ENCODE peak calls at places on chromosomes 7 and 10, in six cellular contexts. D is GM12878, B is SK-N-SH, G is H1, T is HepG2, H is K562. X is an unnamed sample.

GRCh38 chr7:25348066-25348595 is 119.8 kb upstream of the NPVF start:
- DNase-seq in D (no peak), B (no peak), G (no peak), T (no peak), H (no peak), X (no peak)

GRCh38 chr7:493661-494251 is 25.9 kb downstream of the PDGFA start:
- DNase-seq in D (no peak), B (no peak), G (no peak), T (no peak), H (no peak), X (no peak)

GRCh38 chr10:110918633-110919348 is at the start of gene BBIP1:
- DNase-seq in D (peak; percentile 99), B (peak; percentile 89), G (peak; percentile 99), T (peak; percentile 99), H (no peak), X (peak; percentile 100)

GRCh38 chr10:119677904-119678755 is 26.9 kb downstream of the BAG3 start:
- DNase-seq in D (no peak), B (no peak), G (no peak), T (no peak), H (no peak), X (no peak)

GRCh38 chr7:2388637-2388954 is 14.8 kb upstream of the CHST12 start:
- DNase-seq in D (no peak), B (no peak), G (no peak), T (no peak), H (no peak), X (no peak)

GRCh38 chr10:113802997-113803396 is 50.9 kb downstream of the DCLRE1A start:
- DNase-seq in D (no peak), B (no peak), G (no peak), T (no peak), H (no peak), X (no peak)

GRCh38 chr7:22668971-22669401 is 58.0 kb upstream of the IL6 start:
- DNase-seq in D (no peak), B (no peak), G (peak; percentile 23), T (no peak), H (no peak), X (no peak)

GRCh38 chr10:90204956-90205695 is 503.7 kb downstream of the KIF20B start:
- DNase-seq in D (no peak), B (no peak), G (no peak), T (no peak), H (no peak), X (no peak)

GRCh38 chr7:54339074-54339473 is 203.1 kb upstream of the VSTM2A start:
- DNase-seq in D (no peak), B (peak; percentile 70), G (no peak), T (no peak), H (no peak), X (no peak)

GRCh38 chr7:54342458-54342857 is 199.7 kb upstream of the VSTM2A start:
- DNase-seq in D (no peak), B (no peak), G (no peak), T (no peak), H (no peak), X (no peak)

GRCh38 chr7:54345746-54346145 is 196.4 kb upstream of the VSTM2A start:
- DNase-seq in D (no peak), B (no peak), G (no peak), T (no peak), H (no peak), X (no peak)

GRCh38 chr7:54349259-54349658 is 192.9 kb upstream of the VSTM2A start:
- DNase-seq in D (no peak), B (no peak), G (no peak), T (no peak), H (no peak), X (no peak)

GRCh38 chr7:54343511-54343910 is 198.7 kb upstream of the VSTM2A start:
- DNase-seq in D (no peak), B (no peak), G (no peak), T (no peak), H (no peak), X (no peak)
- TF ChIP-seq YY1 in D (no peak), B (no peak), G (no peak), T (no peak), H (no peak), X (no peak)

DNA sequence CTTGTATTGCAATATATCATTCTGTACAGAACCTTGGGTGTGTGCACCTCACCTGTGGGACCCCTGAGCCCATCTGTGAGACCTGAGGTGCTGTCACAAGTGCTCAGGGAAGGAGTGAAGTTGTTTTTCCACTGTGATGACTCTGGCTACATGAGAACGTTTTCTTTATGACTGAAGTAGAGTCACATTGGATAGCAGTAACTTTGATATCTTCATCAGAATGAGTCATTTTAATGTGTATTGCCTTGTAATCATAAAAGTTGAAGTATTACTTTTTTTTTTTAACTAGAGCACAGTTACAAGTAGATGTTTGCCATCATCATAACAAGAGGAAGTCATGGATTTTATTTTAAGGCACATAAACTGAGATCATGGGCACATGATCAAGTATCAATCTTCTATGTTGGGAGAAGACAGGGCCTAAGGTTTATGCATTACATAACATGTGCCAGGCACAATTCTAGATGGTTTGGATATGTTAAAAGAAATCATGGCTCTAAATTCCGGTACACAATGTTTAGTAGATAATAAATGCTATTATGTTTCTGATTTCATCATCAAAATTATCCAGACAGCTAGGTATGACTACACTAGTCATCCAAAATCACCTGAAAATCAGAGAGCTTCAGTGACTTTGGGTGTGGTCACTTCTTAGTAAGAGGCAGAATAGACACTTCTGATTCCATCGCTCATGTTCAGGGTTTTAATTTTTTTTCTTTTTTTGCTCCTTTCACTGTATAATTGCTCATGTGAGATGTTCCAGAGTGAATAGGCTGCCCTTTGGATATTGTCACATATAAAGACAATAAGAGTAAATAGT is 82.7 kb upstream of the KLF6 start:
- DNase-seq in D (no peak), B (no peak), G (no peak), T (no peak), H (no peak), X (no peak)
- H3K27ac ChIP-seq in D (no peak overlapping the region), B (peak overlapping the region; percentile 34), G (no peak overlapping the region), T (no peak overlapping the region), H (no peak overlapping the region), X (no peak overlapping the region)

DNA sequence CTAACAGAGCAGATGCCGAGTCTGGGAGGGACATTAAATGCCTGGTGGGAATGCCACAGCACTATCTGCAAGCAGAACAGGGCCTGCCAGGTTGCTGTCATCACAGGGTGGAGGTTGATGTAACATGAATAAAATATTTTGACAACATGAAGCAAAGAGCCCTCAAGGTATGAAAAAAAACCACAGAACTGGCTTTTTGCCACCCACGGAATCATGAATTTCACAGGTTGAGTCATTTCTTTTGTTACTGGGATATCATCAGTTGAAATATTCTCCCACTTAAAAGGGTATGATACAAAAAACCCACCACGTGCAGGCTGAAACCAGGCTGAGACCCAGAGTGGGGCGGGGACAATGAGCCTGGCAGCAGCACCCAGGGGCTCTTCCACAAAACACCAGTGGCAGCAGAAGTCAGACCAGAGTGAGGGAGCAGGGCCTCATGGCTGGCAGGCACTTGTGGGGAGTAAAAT is 220.1 kb downstream of the TNS3 start:
- DNase-seq in D (peak; percentile 12), B (no peak), G (no peak), T (no peak), H (no peak), X (peak; percentile 59)
- TF ChIP-seq YY1 in D (no peak), B (no peak), G (no peak), T (no peak), H (no peak), X (no peak)

DNA sequence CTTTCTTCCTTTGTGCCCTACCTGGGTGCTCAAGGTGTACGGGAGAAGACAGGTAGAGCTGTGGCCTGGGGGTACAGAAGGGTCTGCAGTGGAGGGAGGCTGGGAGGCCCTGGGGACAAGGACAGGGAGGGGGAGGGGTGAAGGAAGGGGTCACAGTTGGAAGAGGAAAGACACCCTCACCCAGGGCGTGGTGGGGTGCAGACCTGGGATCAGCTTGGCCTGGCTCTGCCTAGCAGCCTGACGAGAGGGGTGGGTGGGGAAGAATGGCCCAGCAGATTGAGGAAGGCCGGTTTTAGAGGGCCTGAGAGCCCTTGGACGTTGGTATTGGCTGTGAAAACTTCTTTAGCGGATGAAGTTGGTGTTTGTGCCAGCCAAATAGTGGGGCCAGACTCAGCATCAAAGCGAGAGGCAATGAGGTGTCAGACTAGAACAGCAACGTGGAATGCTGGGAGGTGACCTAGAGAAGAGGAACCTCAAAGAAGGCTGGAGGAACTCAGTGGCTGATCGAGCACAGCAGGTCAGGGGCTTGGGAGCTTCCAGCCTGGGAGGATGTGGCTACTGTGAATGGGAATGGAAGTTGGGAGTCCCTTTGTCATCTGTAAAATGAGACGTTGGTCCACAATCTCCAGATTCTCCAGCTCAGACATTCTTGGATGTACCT is 18.1 kb upstream of the TRIM8 start:
- DNase-seq in D (no peak), B (no peak), G (no peak), T (no peak), H (no peak), X (no peak)
- H3K27ac ChIP-seq in D (no peak overlapping the region), B (peak overlapping the region; percentile 91), G (no peak overlapping the region), T (no peak overlapping the region), H (no peak overlapping the region), X (no peak overlapping the region)

GRCh38 chr7:16967174-16967868 is 85.5 kb upstream of the AGR3 start:
- DNase-seq in D (no peak), B (no peak), G (no peak), T (no peak), H (no peak), X (no peak)

GRCh38 chr7:16960566-16960965 is 78.8 kb upstream of the AGR3 start:
- DNase-seq in D (no peak), B (no peak), G (no peak), T (no peak), H (no peak), X (no peak)

GRCh38 chr7:16962986-16963385 is 81.2 kb upstream of the AGR3 start:
- DNase-seq in D (no peak), B (no peak), G (no peak), T (no peak), H (no peak), X (no peak)

GRCh38 chr7:16958724-16959123 is 76.9 kb upstream of the AGR3 start:
- DNase-seq in D (no peak), B (no peak), G (no peak), T (peak; percentile 79), H (no peak), X (no peak)

GRCh38 chr7:16961650-16962049 is 79.9 kb upstream of the AGR3 start:
- DNase-seq in D (no peak), B (no peak), G (no peak), T (no peak), H (no peak), X (no peak)
- TF ChIP-seq YY1 in D (no peak), B (no peak), G (no peak), T (no peak), H (no peak), X (no peak)

GRCh38 chr10:124086787-124087671 is 6.4 kb downstream of the CHST15 start:
- DNase-seq in D (no peak), B (peak; percentile 73), G (no peak), T (no peak), H (no peak), X (no peak)

GRCh38 chr10:124086097-124086710 is 7.2 kb downstream of the CHST15 start:
- DNase-seq in D (no peak), B (no peak), G (no peak), T (no peak), H (no peak), X (no peak)

GRCh38 chr10:124083740-124084397 is 9.5 kb downstream of the CHST15 start:
- DNase-seq in D (no peak), B (no peak), G (no peak), T (no peak), H (no peak), X (no peak)

GRCh38 chr10:124084693-124085092 is 8.7 kb downstream of the CHST15 start:
- DNase-seq in D (no peak), B (no peak), G (no peak), T (no peak), H (no peak), X (no peak)

GRCh38 chr10:124085680-124086079 is 7.7 kb downstream of the CHST15 start:
- DNase-seq in D (no peak), B (no peak), G (no peak), T (no peak), H (no peak), X (no peak)
- H3K27ac ChIP-seq in D (no peak overlapping the region), B (no peak overlapping the region), G (no peak overlapping the region), T (no peak overlapping the region), H (no peak overlapping the region), X (no peak overlapping the region)

X was measured in HCT116.